ENCODE peak calls at places on chromosomes 1 and 21, in eight cellular contexts. One of them, this sample, is unnamed.

GRCh38 chr1:176517484-176517883 is 54.5 kb downstream of the PAPPA2 start:
- DNase-seq in endothelial cell: no peak
- DNase-seq in cardiac fibroblast: no peak
- DNase-seq in A549: no peak
- DNase-seq in nephron progenitor cell: peak; percentile 9
- DNase-seq in astrocyte of the cerebellum: no peak
- DNase-seq in neural progenitor cell: no peak
- DNase-seq in ovary: no peak
- DNase-seq in this sample: no peak

GRCh38 chr1:45002650-45003645 is 8.2 kb downstream of the HECTD3 start:
- DNase-seq in endothelial cell: no peak
- DNase-seq in cardiac fibroblast: no peak
- DNase-seq in A549: no peak
- DNase-seq in nephron progenitor cell: no peak
- DNase-seq in astrocyte of the cerebellum: no peak
- DNase-seq in neural progenitor cell: no peak
- DNase-seq in ovary: no peak
- DNase-seq in this sample: peak; percentile 83

GRCh38 chr21:43361493-43362296 is 65.2 kb downstream of the SIK1 start:
- DNase-seq in endothelial cell: no peak
- DNase-seq in cardiac fibroblast: no peak
- DNase-seq in A549: no peak
- DNase-seq in nephron progenitor cell: no peak
- DNase-seq in astrocyte of the cerebellum: no peak
- DNase-seq in neural progenitor cell: no peak
- DNase-seq in ovary: no peak
- DNase-seq in this sample: no peak

GRCh38 chr1:30881266-30882181 is 27.0 kb downstream of the SDC3 start:
- DNase-seq in endothelial cell: no peak
- DNase-seq in cardiac fibroblast: no peak
- DNase-seq in A549: no peak
- DNase-seq in nephron progenitor cell: no peak
- DNase-seq in astrocyte of the cerebellum: no peak
- DNase-seq in neural progenitor cell: no peak
- DNase-seq in ovary: no peak
- DNase-seq in this sample: no peak

GRCh38 chr1:162554258-162554657 is 7.3 kb upstream of the UAP1 start:
- DNase-seq in endothelial cell: no peak
- DNase-seq in cardiac fibroblast: peak; percentile 32
- DNase-seq in A549: no peak
- DNase-seq in nephron progenitor cell: no peak
- DNase-seq in astrocyte of the cerebellum: no peak
- DNase-seq in neural progenitor cell: no peak
- DNase-seq in ovary: no peak
- DNase-seq in this sample: no peak

GRCh38 chr21:40853956-40854688 is 7.2 kb upstream of the DSCAM start:
- DNase-seq in endothelial cell: no peak
- DNase-seq in cardiac fibroblast: no peak
- DNase-seq in A549: no peak
- DNase-seq in nephron progenitor cell: no peak
- DNase-seq in astrocyte of the cerebellum: no peak
- DNase-seq in neural progenitor cell: no peak
- DNase-seq in ovary: no peak
- DNase-seq in this sample: no peak

GRCh38 chr1:43978551-43979260 is at the start of gene B4GALT2:
- DNase-seq in endothelial cell: peak; percentile 38
- DNase-seq in cardiac fibroblast: peak; percentile 35
- DNase-seq in A549: no peak
- DNase-seq in nephron progenitor cell: peak; percentile 63
- DNase-seq in astrocyte of the cerebellum: no peak
- DNase-seq in neural progenitor cell: peak; percentile 69
- DNase-seq in ovary: peak; percentile 74
- DNase-seq in this sample: no peak

GRCh38 chr1:58399176-58399575 is 147.3 kb downstream of the OMA1 start:
- DNase-seq in endothelial cell: no peak
- DNase-seq in cardiac fibroblast: no peak
- DNase-seq in A549: no peak
- DNase-seq in nephron progenitor cell: no peak
- DNase-seq in astrocyte of the cerebellum: no peak
- DNase-seq in neural progenitor cell: no peak
- DNase-seq in ovary: no peak
- DNase-seq in this sample: no peak

GRCh38 chr1:182446033-182446669 is 3.8 kb upstream of the RGSL1 start:
- DNase-seq in endothelial cell: peak; percentile 48
- DNase-seq in cardiac fibroblast: peak; percentile 65
- DNase-seq in A549: peak; percentile 55
- DNase-seq in nephron progenitor cell: peak; percentile 16
- DNase-seq in astrocyte of the cerebellum: no peak
- DNase-seq in neural progenitor cell: peak; percentile 56
- DNase-seq in ovary: no peak
- DNase-seq in this sample: no peak

GRCh38 chr1:224054611-224055010 is 59.3 kb upstream of the FBXO28 start:
- DNase-seq in endothelial cell: no peak
- DNase-seq in cardiac fibroblast: no peak
- DNase-seq in A549: no peak
- DNase-seq in nephron progenitor cell: no peak
- DNase-seq in astrocyte of the cerebellum: no peak
- DNase-seq in neural progenitor cell: no peak
- DNase-seq in ovary: no peak
- DNase-seq in this sample: no peak

GRCh38 chr1:54671985-54672608 is 30.5 kb downstream of the MROH7 start:
- DNase-seq in endothelial cell: peak; percentile 76
- DNase-seq in cardiac fibroblast: peak; percentile 59
- DNase-seq in A549: peak; percentile 47
- DNase-seq in nephron progenitor cell: peak; percentile 72
- DNase-seq in astrocyte of the cerebellum: peak; percentile 20
- DNase-seq in neural progenitor cell: peak; percentile 77
- DNase-seq in ovary: no peak
- DNase-seq in this sample: no peak

GRCh38 chr1:18575620-18576019 is 55.0 kb upstream of the PAX7 start:
- DNase-seq in endothelial cell: peak; percentile 80
- DNase-seq in cardiac fibroblast: no peak
- DNase-seq in A549: peak; percentile 13
- DNase-seq in nephron progenitor cell: peak; percentile 90
- DNase-seq in astrocyte of the cerebellum: no peak
- DNase-seq in neural progenitor cell: peak; percentile 90
- DNase-seq in ovary: no peak
- DNase-seq in this sample: no peak

GRCh38 chr1:245999697-246000637 is 507.1 kb downstream of the SMYD3 start:
- DNase-seq in endothelial cell: no peak
- DNase-seq in cardiac fibroblast: no peak
- DNase-seq in A549: no peak
- DNase-seq in nephron progenitor cell: no peak
- DNase-seq in astrocyte of the cerebellum: no peak
- DNase-seq in neural progenitor cell: no peak
- DNase-seq in ovary: no peak
- DNase-seq in this sample: no peak

GRCh38 chr1:42784946-42785693 is at the start of gene TMEM269:
- DNase-seq in endothelial cell: peak; percentile 49
- DNase-seq in cardiac fibroblast: peak; percentile 19
- DNase-seq in A549: no peak
- DNase-seq in nephron progenitor cell: no peak
- DNase-seq in astrocyte of the cerebellum: no peak
- DNase-seq in neural progenitor cell: no peak
- DNase-seq in ovary: peak; percentile 48
- DNase-seq in this sample: peak; percentile 80

GRCh38 chr21:38574895-38575294 is 76.6 kb upstream of the ERG start:
- DNase-seq in endothelial cell: no peak
- DNase-seq in cardiac fibroblast: no peak
- DNase-seq in A549: no peak
- DNase-seq in nephron progenitor cell: no peak
- DNase-seq in astrocyte of the cerebellum: no peak
- DNase-seq in neural progenitor cell: no peak
- DNase-seq in ovary: no peak
- DNase-seq in this sample: no peak

GRCh38 chr1:212721388-212722247 is 22.0 kb upstream of the BATF3 start:
- DNase-seq in endothelial cell: no peak
- DNase-seq in cardiac fibroblast: peak; percentile 66
- DNase-seq in A549: peak; percentile 28
- DNase-seq in nephron progenitor cell: no peak
- DNase-seq in astrocyte of the cerebellum: peak; percentile 80
- DNase-seq in neural progenitor cell: no peak
- DNase-seq in ovary: no peak
- DNase-seq in this sample: no peak

GRCh38 chr1:62508187-62508758 is 71.4 kb downstream of the USP1 start:
- DNase-seq in endothelial cell: no peak
- DNase-seq in cardiac fibroblast: peak; percentile 73
- DNase-seq in A549: peak; percentile 7
- DNase-seq in nephron progenitor cell: no peak
- DNase-seq in astrocyte of the cerebellum: peak; percentile 24
- DNase-seq in neural progenitor cell: peak; percentile 17
- DNase-seq in ovary: no peak
- DNase-seq in this sample: no peak

GRCh38 chr1:162538815-162539431 is 22.6 kb upstream of the UAP1 start:
- DNase-seq in endothelial cell: no peak
- DNase-seq in cardiac fibroblast: peak; percentile 79
- DNase-seq in A549: no peak
- DNase-seq in nephron progenitor cell: no peak
- DNase-seq in astrocyte of the cerebellum: peak; percentile 76
- DNase-seq in neural progenitor cell: no peak
- DNase-seq in ovary: no peak
- DNase-seq in this sample: no peak

GRCh38 chr1:8004113-8004802 is 21.9 kb downstream of the ERRFI1 start:
- DNase-seq in endothelial cell: no peak
- DNase-seq in cardiac fibroblast: peak; percentile 55
- DNase-seq in A549: no peak
- DNase-seq in nephron progenitor cell: no peak
- DNase-seq in astrocyte of the cerebellum: no peak
- DNase-seq in neural progenitor cell: peak; percentile 42
- DNase-seq in ovary: no peak
- DNase-seq in this sample: no peak

GRCh38 chr1:111758373-111758772 is 2.7 kb downstream of the DDX20 start:
- DNase-seq in endothelial cell: no peak
- DNase-seq in cardiac fibroblast: no peak
- DNase-seq in A549: no peak
- DNase-seq in nephron progenitor cell: no peak
- DNase-seq in astrocyte of the cerebellum: no peak
- DNase-seq in neural progenitor cell: peak; percentile 47
- DNase-seq in ovary: no peak
- DNase-seq in this sample: no peak
- TF ChIP-seq CTCF in endothelial cell: no peak
- TF ChIP-seq CTCF in cardiac fibroblast: peak; percentile 23
- TF ChIP-seq CTCF in A549: no peak
- TF ChIP-seq CTCF in nephron progenitor cell: no peak
- TF ChIP-seq CTCF in astrocyte of the cerebellum: peak; percentile 13
- TF ChIP-seq CTCF in neural progenitor cell: peak; percentile 42
- TF ChIP-seq CTCF in ovary: no peak
- TF ChIP-seq CTCF in this sample: peak; percentile 40

DNA sequence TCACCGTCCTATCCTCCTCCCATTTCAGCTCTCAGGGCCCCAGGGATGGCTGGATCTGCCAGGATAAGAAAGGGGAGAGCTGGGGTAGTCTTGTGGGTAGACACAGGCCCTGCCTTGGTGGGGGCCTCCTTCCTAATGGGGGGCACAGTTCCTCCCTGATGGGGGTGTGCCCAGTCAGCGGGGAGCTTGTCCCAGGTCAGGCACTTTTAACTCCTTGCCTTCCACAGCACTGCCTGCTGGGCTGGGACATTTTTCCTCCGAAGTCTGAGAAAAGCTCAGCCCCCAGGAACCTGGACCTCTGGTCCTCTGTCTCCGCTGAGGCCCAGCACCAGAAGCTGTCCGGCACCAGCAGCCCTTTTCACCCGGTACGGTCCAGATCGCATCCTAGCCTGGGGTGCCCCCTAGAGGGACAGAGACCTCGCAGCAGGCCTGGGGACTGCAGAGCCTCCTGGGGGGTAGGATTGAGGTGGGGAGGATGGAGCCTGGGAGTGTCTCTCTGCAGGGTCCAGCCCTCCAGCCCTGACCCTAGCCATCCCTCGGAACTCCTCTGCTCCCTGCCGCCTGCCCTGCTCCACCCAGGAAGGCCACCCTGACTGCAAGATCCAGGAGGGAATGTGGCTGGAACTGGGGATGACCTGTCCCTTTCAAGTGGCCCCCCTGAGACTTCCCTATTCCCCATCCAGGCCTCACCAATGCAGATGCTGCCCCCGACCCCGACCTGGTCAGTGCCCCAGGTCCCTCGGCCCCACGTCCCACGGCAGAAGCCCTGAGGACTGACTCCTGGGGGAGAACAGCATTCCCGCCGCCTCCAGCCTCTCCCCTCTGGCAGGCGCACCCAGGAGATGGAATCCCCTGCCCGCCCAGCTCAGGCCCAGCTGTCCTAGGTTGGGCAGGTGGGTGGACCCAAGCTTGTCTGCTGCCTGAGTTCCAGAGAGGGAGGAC is 12.0 kb downstream of the MIIP start:
- DNase-seq in endothelial cell: peak; percentile 30
- DNase-seq in cardiac fibroblast: peak; percentile 39
- DNase-seq in A549: peak; percentile 45
- DNase-seq in nephron progenitor cell: peak; percentile 42
- DNase-seq in astrocyte of the cerebellum: no peak
- DNase-seq in neural progenitor cell: peak; percentile 51
- DNase-seq in ovary: peak; percentile 66
- DNase-seq in this sample: no peak
- TF ChIP-seq CTCF in endothelial cell: no peak
- TF ChIP-seq CTCF in cardiac fibroblast: peak; percentile 75
- TF ChIP-seq CTCF in A549: peak; percentile 42
- TF ChIP-seq CTCF in nephron progenitor cell: peak; percentile 37
- TF ChIP-seq CTCF in astrocyte of the cerebellum: peak; percentile 63
- TF ChIP-seq CTCF in neural progenitor cell: peak; percentile 54
- TF ChIP-seq CTCF in ovary: peak; percentile 38
- TF ChIP-seq CTCF in this sample: peak; percentile 49

GRCh38 chr1:232634086-232634485 is 4.2 kb upstream of the SIPA1L2 start:
- DNase-seq in endothelial cell: no peak
- DNase-seq in cardiac fibroblast: no peak
- DNase-seq in A549: no peak
- DNase-seq in nephron progenitor cell: no peak
- DNase-seq in astrocyte of the cerebellum: no peak
- DNase-seq in neural progenitor cell: no peak
- DNase-seq in ovary: no peak
- DNase-seq in this sample: no peak
- TF ChIP-seq CTCF in endothelial cell: no peak
- TF ChIP-seq CTCF in cardiac fibroblast: no peak
- TF ChIP-seq CTCF in A549: no peak
- TF ChIP-seq CTCF in nephron progenitor cell: no peak
- TF ChIP-seq CTCF in astrocyte of the cerebellum: no peak
- TF ChIP-seq CTCF in neural progenitor cell: no peak
- TF ChIP-seq CTCF in ovary: no peak
- TF ChIP-seq CTCF in this sample: no peak

DNA sequence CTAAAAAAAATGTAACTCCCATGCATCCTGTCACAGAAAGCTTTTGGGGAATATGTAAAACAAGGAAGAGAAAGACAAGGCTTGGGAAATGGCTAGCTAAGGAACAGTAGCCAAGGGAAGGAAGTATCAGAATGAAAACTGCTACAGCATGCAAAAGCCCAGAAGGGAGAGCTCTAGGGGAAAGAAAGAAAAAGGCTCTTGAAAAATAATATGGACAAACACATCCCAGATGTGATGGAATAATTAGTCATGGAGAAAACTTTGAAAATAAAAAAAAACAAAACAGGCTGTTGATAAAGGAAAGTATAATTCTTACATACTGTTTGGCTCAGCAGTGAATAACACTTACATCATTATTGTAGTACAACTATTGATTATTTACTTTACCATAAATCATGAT is 47.9 kb upstream of the VCAM1 start:
- DNase-seq in endothelial cell: no peak
- DNase-seq in cardiac fibroblast: peak; percentile 62
- DNase-seq in A549: no peak
- DNase-seq in nephron progenitor cell: no peak
- DNase-seq in astrocyte of the cerebellum: no peak
- DNase-seq in neural progenitor cell: no peak
- DNase-seq in ovary: no peak
- DNase-seq in this sample: no peak
- TF ChIP-seq CTCF in endothelial cell: no peak
- TF ChIP-seq CTCF in cardiac fibroblast: peak; percentile 18
- TF ChIP-seq CTCF in A549: no peak
- TF ChIP-seq CTCF in nephron progenitor cell: no peak
- TF ChIP-seq CTCF in astrocyte of the cerebellum: peak; percentile 9
- TF ChIP-seq CTCF in neural progenitor cell: no peak
- TF ChIP-seq CTCF in ovary: no peak
- TF ChIP-seq CTCF in this sample: no peak

This sample was measured in osteocyte.